ENCODE peak calls at places on chromosomes 7 and 10, in ten cellular contexts. L is activated CD4-positive, alpha-beta T cell treated with anti-CD3 and anti-CD28 coated beads for 24 hours; N is CD4-positive, alpha-beta T cell; C is kidney tubule cell; I is GM23248; S is sciatic nerve; Q is mesendoderm; U is suprapubic skin; G is pulmonary artery endothelial cell; F is MCF 10A. O is an unnamed sample.

GRCh38 chr7:7639847-7640220 is 718 bp upstream of the UMAD1 start:
- DNase-seq in C (peak), U (no peak), N (peak), F (peak), L (peak), S (no peak), Q (no peak), I (peak), G (no peak), O (no peak)

GRCh38 chr7:21221130-21221529 is 206.8 kb upstream of the SP4 start:
- DNase-seq in I (no peak), F (no peak), C (no peak), U (no peak), L (no peak), Q (no peak), G (no peak), N (no peak), S (no peak), O (no peak)

GRCh38 chr7:157090485-157091165 is 48.1 kb upstream of the UBE3C start:
- DNase-seq in G (no peak), S (no peak), I (no peak), F (no peak), N (no peak), U (no peak), L (no peak), C (no peak), Q (no peak), O (no peak)

GRCh38 chr10:105063796-105064195 is 422.7 kb downstream of the SORCS3 start:
- DNase-seq in L (no peak), N (no peak), S (no peak), F (peak), I (peak), G (no peak), Q (peak), U (no peak), C (peak), O (no peak)

GRCh38 chr10:83544049-83544448 is 595.3 kb upstream of the GHITM start:
- DNase-seq in U (no peak), Q (no peak), F (no peak), G (no peak), N (no peak), C (no peak), I (no peak), S (no peak), L (no peak), O (no peak)

GRCh38 chr7:129644634-129645230 is 33.2 kb downstream of the NRF1 start:
- DNase-seq in U (no peak), S (no peak), F (peak), L (no peak), G (no peak), I (peak), Q (no peak), N (no peak), C (peak), O (no peak)

GRCh38 chr7:5625938-5626337 is 155.5 kb downstream of the RNF216 start:
- DNase-seq in L (no peak), U (no peak), Q (peak), C (peak), S (no peak), I (peak), N (no peak), G (no peak), F (no peak), O (no peak)

GRCh38 chr10:50540069-50540825 is 83.5 kb downstream of the SGMS1 start:
- DNase-seq in N (no peak), C (no peak), U (no peak), F (peak), S (no peak), Q (no peak), G (no peak), I (peak), L (peak), O (no peak)

GRCh38 chr7:98997836-98998235 is 119.5 kb downstream of the TRRAP start:
- DNase-seq in C (no peak), I (peak), F (no peak), N (no peak), L (no peak), G (no peak), U (no peak), Q (no peak), S (no peak), O (no peak)